ENCODE peak calls at places on chromosome 14, in four cellular contexts. M, Y, D and H are unnamed samples.

GRCh38 chr14:75277000-75277795 is 1.4 kb upstream of the FOS start:
- DNase-seq in M (peak; percentile 95), Y (peak; percentile 97), D (peak; percentile 95), H (no peak)

GRCh38 chr14:23078692-23079116 is 16.2 kb downstream of the ACIN1 start:
- DNase-seq in M (peak; percentile 82), Y (no peak), D (peak; percentile 85), H (no peak)

GRCh38 chr14:26323781-26324363 is 274.0 kb downstream of the NOVA1 start:
- DNase-seq in M (no peak), Y (no peak), D (no peak), H (no peak)

GRCh38 chr14:80850197-80850814 is 91.2 kb downstream of the CEP128 start:
- DNase-seq in M (no peak), Y (no peak), D (no peak), H (peak; percentile 4)

GRCh38 chr14:76376878-76377523 is 1.1 kb downstream of the ESRRB start:
- DNase-seq in M (no peak), Y (no peak), D (no peak), H (no peak)

GRCh38 chr14:28356819-28357218 is 409.8 kb upstream of the FOXG1 start:
- DNase-seq in M (no peak), Y (no peak), D (no peak), H (no peak)

GRCh38 chr14:99273025-99273723 is 1.2 kb upstream of the BCL11B start:
- DNase-seq in M (no peak), Y (no peak), D (no peak), H (no peak)

GRCh38 chr14:23299558-23299957 is 3.1 kb downstream of the PPP1R3E start:
- DNase-seq in M (no peak), Y (no peak), D (no peak), H (no peak)

GRCh38 chr14:74941676-74942097 is 13.7 kb downstream of the PGF start:
- DNase-seq in M (peak; percentile 85), Y (peak; percentile 92), D (peak; percentile 80), H (no peak)

GRCh38 chr14:54562334-54562733 is 4.6 kb upstream of the SAMD4A start:
- DNase-seq in M (no peak), Y (no peak), D (no peak), H (no peak)

GRCh38 chr14:38838049-38838978 is 264.7 kb downstream of the SEC23A start:
- DNase-seq in M (no peak), Y (no peak), D (no peak), H (no peak)

GRCh38 chr14:56002876-56003625 is 115.2 kb upstream of the PELI2 start:
- DNase-seq in M (no peak), Y (no peak), D (no peak), H (no peak)

GRCh38 chr14:78967111-78967809 is 797.1 kb downstream of the NRXN3 start:
- DNase-seq in M (no peak), Y (no peak), D (no peak), H (no peak)

GRCh38 chr14:66495214-66496098 is 9.3 kb downstream of the CCDC196 start:
- DNase-seq in M (peak; percentile 33), Y (no peak), D (no peak), H (no peak)

GRCh38 chr14:71314717-71315116 is 407.5 kb downstream of the PCNX1 start:
- DNase-seq in M (no peak), Y (no peak), D (no peak), H (no peak)

GRCh38 chr14:76917158-76917596 is 91.0 kb downstream of the LRRC74A start:
- DNase-seq in M (peak; percentile 54), Y (no peak), D (peak; percentile 66), H (peak; percentile 89)

GRCh38 chr14:89293349-89293916 is 123.6 kb downstream of the FOXN3 start:
- DNase-seq in M (no peak), Y (no peak), D (no peak), H (peak; percentile 67)

GRCh38 chr14:105889666-105890473 is 363.5 kb downstream of the TMEM121 start:
- DNase-seq in M (peak; percentile 11), Y (peak; percentile 61), D (peak; percentile 34), H (no peak)

GRCh38 chr14:101025131-101025530 is 121.6 kb upstream of the RTL1 start:
- DNase-seq in M (no peak), Y (peak; percentile 55), D (no peak), H (no peak)
- H3K27ac ChIP-seq in M (no peak overlapping the region), Y (no peak overlapping the region), D (no peak overlapping the region), H (no peak overlapping the region)

DNA sequence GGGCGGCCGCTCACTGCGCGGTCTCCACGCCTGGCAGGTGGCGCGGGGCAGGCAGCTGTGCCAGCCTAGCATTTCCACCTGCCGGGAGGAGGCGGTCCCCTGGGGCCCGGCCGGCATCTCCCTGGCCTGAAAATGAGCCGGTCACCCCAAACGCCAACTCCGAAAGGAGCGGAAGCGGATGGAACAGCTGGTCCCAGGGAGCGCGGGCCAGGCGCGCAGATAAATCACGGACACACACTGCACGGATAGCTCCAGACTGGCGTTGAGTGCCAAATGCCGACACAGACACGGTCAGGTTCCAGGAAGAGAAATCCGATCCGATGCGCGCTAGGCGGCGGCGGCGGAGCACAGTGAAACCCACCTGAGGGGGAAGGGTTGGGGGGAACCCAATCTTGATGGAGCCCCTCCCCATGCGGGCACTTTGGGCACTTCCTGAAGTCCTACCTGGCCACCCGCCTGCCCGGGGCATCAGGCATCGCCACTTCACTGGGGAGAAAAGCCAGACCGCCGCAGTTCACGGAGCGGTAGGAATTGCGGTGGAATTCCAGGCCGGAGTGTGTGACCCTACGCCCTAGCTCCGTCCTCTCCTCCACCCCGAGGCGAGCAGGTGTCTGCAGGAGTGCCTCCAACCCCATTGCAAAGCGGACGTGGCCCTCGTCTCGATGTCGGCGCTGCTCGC is 624 bp upstream of the PLEKHD1 start:
- DNase-seq in M (peak; percentile 28), Y (no peak), D (peak; percentile 90), H (no peak)
- H3K4me3 ChIP-seq in M (peak overlapping the region; percentile 7), Y (no peak overlapping the region), D (peak overlapping the region; percentile 58), H (peak overlapping the region; percentile 46)

GRCh38 chr14:100336618-100337530 is 13.7 kb downstream of the SLC25A47 start:
- DNase-seq in M (peak; percentile 18), Y (peak; percentile 46), D (no peak), H (no peak)
- H3K36me3 ChIP-seq in M (peaks cover 17% of the 10 kb centered on the region), Y (no peaks in the 10 kb centered on the region), D (peaks cover 73% of the 10 kb centered on the region), H (peaks cover 31% of the 10 kb centered on the region)

DNA sequence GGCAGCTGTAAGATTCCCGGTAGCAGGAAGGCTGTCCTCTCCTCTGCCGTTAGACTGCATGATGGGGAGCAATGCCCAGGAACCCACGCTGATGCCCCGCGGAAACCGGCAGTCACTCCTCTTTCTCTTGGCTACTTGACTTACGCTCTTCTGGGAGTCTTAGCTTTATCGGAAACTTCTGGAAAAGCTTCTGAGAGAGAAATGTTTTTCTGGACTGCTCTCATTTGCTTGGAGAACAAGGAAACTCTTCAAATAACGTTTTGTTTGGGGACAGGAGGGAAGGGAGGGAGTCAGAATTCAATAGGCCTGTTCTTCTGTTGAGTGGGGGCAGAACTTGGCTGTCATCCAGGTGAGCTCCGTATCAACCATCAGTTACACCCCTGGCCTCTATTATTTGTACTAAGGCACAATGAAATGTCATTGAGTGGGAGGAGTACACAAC is 128.0 kb upstream of the MAX start:
- DNase-seq in M (peak; percentile 73), Y (no peak), D (no peak), H (no peak)
- H3K27ac ChIP-seq in M (peak overlapping the region; percentile 92), Y (peak overlapping the region; percentile 4), D (peak overlapping the region; percentile 55), H (no peak overlapping the region)

GRCh38 chr14:104119700-104120251 is 18.6 kb upstream of the KIF26A start:
- DNase-seq in M (peak; percentile 18), Y (peak; percentile 69), D (no peak), H (no peak)

GRCh38 chr14:104119119-104119699 is 19.2 kb upstream of the KIF26A start:
- DNase-seq in M (no peak), Y (peak; percentile 60), D (no peak), H (no peak)

GRCh38 chr14:104117341-104118005 is 20.9 kb upstream of the KIF26A start:
- DNase-seq in M (peak; percentile 23), Y (peak; percentile 74), D (peak; percentile 42), H (no peak)

GRCh38 chr14:104116544-104117340 is 21.6 kb upstream of the KIF26A start:
- DNase-seq in M (peak; percentile 20), Y (peak; percentile 74), D (no peak), H (no peak)

DNA sequence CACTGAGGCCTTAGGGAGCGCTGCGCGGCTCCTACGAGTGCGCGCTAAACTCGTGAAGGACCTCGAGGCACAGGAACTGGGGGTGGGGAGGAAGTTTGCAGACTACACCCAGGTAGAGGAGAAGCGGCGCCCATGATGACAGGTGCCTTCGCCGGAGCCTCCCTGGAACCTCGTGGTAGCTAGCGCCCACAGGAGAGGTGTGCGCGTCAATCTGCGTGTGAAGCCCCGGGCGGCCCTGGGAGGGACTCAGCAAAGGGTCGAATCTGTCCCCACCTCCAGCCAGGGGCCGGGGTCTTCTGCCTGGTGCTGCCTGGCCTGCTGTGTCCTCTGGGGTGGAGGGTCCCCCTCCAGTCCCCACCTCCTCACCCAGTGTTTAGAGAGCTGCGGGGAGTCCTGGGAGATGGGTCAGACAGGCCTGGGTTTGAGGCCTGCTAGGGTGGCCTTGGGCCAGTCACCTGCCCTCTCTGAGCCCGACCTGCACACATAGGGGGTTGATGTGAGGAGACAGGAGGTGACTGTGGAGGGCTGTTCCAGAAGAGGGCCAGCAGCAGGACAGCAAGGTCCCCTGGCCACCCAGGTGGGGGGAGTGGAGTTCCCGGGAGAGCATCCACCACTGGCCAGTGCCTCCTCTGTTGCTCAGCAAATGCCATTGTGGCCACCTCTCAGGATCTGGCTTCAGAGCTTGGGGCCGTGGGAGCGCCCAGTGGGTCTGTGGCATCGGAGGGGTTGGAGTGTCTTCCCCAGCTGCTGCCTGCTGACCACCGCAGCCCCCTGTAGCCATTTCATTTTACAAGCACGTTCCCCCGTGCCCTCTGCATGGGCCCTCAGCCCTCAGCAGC is 20.2 kb upstream of the KIF26A start:
- DNase-seq in M (peak; percentile 19), Y (peak; percentile 71), D (peak; percentile 38), H (no peak)
- H3K4me3 ChIP-seq in M (peak overlapping the region; percentile 13), Y (no peak overlapping the region), D (no peak overlapping the region), H (no peak overlapping the region)